ENCODE peak calls at places on chromosome 2, in four cellular contexts. One of them, this sample, is unnamed. For H3K4me1, the result is how much of the 10 kb centered on the place peaks cover.

GRCh38 chr2:159044804-159045286 is 76.4 kb downstream of the TANC1 start:
- DNase-seq in left ventricle myocardium inferior: no peak
- DNase-seq in A673: no peak
- DNase-seq in CD4-positive, alpha-beta memory T cell: no peak
- DNase-seq in this sample: peak

GRCh38 chr2:109020217-109020637 is 31.2 kb upstream of the EDAR start:
- DNase-seq in left ventricle myocardium inferior: no peak
- DNase-seq in A673: no peak
- DNase-seq in CD4-positive, alpha-beta memory T cell: peak
- DNase-seq in this sample: no peak

GRCh38 chr2:20065885-20066602 is 14.6 kb upstream of the LAPTM4A start:
- DNase-seq in left ventricle myocardium inferior: peak
- DNase-seq in A673: peak
- DNase-seq in CD4-positive, alpha-beta memory T cell: no peak
- DNase-seq in this sample: peak

GRCh38 chr2:164143183-164143930 is 407.5 kb upstream of the FIGN start:
- DNase-seq in left ventricle myocardium inferior: no peak
- DNase-seq in A673: no peak
- DNase-seq in CD4-positive, alpha-beta memory T cell: no peak
- DNase-seq in this sample: peak

GRCh38 chr2:85862426-85862825 is 26.4 kb downstream of the ST3GAL5 start:
- DNase-seq in left ventricle myocardium inferior: no peak
- DNase-seq in A673: peak
- DNase-seq in CD4-positive, alpha-beta memory T cell: peak
- DNase-seq in this sample: no peak

GRCh38 chr2:229170907-229171306 is 100.2 kb downstream of the PID1 start:
- DNase-seq in left ventricle myocardium inferior: no peak
- DNase-seq in A673: no peak
- DNase-seq in CD4-positive, alpha-beta memory T cell: no peak
- DNase-seq in this sample: no peak

GRCh38 chr2:18399601-18400000 is 160.9 kb downstream of the RDH14 start:
- DNase-seq in left ventricle myocardium inferior: no peak
- DNase-seq in A673: no peak
- DNase-seq in CD4-positive, alpha-beta memory T cell: no peak
- DNase-seq in this sample: no peak

GRCh38 chr2:41540268-41540963 is 507.4 kb upstream of the PKDCC start:
- DNase-seq in left ventricle myocardium inferior: no peak
- DNase-seq in A673: no peak
- DNase-seq in CD4-positive, alpha-beta memory T cell: no peak
- DNase-seq in this sample: no peak

GRCh38 chr2:46697830-46698323 is 217.7 kb downstream of the MCFD2 start:
- DNase-seq in left ventricle myocardium inferior: no peak
- DNase-seq in A673: no peak
- DNase-seq in CD4-positive, alpha-beta memory T cell: no peak
- DNase-seq in this sample: no peak

GRCh38 chr2:3154146-3154545 is 223.5 kb downstream of the EIPR1 start:
- DNase-seq in left ventricle myocardium inferior: no peak
- DNase-seq in A673: no peak
- DNase-seq in CD4-positive, alpha-beta memory T cell: no peak
- DNase-seq in this sample: no peak

GRCh38 chr2:224075588-224075987 is 36.5 kb upstream of the SERPINE2 start:
- DNase-seq in left ventricle myocardium inferior: no peak
- DNase-seq in A673: no peak
- DNase-seq in CD4-positive, alpha-beta memory T cell: no peak
- DNase-seq in this sample: no peak

GRCh38 chr2:85666937-85667336 is 1.1 kb downstream of the SFTPB start:
- DNase-seq in left ventricle myocardium inferior: no peak
- DNase-seq in A673: no peak
- DNase-seq in CD4-positive, alpha-beta memory T cell: no peak
- DNase-seq in this sample: no peak

DNA sequence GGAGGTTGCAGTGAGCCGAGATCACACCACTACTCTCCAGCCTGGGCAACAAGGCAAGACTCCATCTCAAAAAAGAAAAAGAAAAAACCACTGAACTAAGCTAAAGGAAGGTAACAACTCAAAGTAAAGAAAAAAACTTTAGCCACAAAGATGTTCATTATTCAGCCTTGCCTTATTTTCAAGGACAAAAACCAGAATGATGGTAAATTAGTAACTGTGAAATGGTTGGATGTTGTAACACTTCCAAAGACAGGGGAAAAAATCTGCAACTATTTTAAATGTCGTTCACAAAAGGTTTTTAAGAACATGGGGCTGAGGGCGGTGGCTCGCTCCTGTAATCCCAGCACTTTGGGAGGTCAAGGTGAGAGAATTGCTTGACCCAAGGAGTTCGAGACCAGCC is 10.1 kb downstream of the ADAM17 start:
- DNase-seq in left ventricle myocardium inferior: no peak
- DNase-seq in A673: no peak
- DNase-seq in CD4-positive, alpha-beta memory T cell: no peak
- DNase-seq in this sample: no peak
- H3K4me1 ChIP-seq in left ventricle myocardium inferior: half or more
- H3K4me1 ChIP-seq in A673: under half
- H3K4me1 ChIP-seq in CD4-positive, alpha-beta memory T cell: half or more
- H3K4me1 ChIP-seq in this sample: under half

DNA sequence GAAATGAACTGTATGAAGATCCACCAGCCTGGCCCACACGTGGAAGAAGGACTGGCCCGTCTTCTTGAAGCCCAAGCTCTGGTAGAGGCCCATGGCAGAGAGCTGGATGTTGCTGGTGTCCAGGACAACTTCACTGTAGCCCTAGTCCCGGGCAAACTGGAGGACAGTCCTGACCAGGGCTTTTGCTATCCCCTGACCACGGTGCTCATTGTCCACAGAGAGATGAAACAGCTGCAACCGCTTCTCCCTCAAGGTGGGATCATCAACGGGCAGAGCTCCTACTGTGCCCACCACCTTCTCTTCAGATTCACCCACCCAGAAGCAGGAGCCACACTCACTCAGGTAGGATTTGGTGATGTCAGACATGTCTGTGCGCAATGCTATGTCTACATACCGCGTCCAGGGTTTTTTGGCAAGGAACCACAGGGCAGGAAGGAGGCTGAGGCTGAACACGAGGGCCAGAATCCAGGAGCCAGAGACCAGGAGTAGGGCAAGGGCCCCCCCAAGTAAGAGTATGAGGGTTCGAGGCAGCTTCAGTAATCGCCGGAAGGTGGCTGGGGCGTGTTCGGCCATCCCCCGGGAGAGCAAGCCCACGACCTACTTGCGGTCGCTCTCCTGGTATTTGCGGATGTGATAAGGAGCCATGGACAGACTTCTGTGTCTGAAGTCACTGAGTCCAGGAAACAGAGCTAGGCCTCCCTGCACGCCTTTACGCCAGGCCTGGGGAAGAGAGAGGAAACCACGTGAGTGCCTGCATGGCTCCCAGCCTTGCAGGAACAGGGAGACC is 36.3 kb downstream of the TPRKB start:
- DNase-seq in left ventricle myocardium inferior: no peak
- DNase-seq in A673: no peak
- DNase-seq in CD4-positive, alpha-beta memory T cell: no peak
- DNase-seq in this sample: no peak
- H3K27ac ChIP-seq in left ventricle myocardium inferior: peak
- H3K27ac ChIP-seq in A673: no peak
- H3K27ac ChIP-seq in CD4-positive, alpha-beta memory T cell: no peak
- H3K27ac ChIP-seq in this sample: peak

DNA sequence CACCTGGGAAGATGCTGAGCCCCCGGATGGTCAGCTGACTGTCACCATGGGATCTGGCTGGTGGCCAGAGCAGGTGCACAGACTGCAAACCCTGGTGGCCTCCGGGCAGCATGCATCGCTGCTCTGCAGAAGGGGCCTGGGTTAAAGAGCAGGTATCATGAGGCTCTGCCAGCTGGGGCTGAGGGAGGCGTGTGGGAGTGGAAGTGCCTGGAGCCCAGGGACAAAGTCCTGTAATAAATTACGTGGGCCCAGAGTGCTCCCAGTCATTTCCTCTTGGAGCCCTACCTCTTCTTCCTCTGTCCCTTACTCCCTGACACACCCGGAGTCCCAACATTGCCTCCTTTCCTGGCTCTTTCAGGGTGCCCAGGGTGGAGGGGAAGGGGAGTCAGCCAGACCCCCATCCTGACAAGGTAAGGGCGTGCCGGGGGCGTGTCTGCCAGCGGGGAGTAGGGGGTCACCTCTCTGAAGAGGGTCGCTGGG is at the start of gene MYO7B:
- DNase-seq in left ventricle myocardium inferior: no peak
- DNase-seq in A673: no peak
- DNase-seq in CD4-positive, alpha-beta memory T cell: no peak
- DNase-seq in this sample: no peak
- H3K4me3 ChIP-seq in left ventricle myocardium inferior: no peak
- H3K4me3 ChIP-seq in A673: no peak
- H3K4me3 ChIP-seq in CD4-positive, alpha-beta memory T cell: no peak
- H3K4me3 ChIP-seq in this sample: no peak

DNA sequence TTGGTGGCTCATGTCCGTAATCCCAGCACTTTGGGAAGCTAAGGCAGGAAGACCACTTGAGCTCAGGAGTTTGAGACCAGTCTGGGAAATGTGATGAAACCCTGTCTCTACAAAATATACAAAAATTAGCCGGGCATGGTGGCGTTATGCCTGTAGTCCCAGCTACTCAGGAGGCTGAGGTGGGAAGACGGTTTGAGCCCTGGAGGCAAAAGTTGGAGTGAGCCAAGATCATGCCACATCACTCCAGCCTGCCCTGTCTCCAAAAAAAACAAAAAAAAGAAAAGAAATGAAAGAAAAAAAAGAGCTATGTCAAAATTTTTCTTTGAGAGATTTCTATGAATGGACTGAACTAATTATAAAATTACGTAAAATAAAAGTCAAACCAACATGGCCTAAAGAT is 34.7 kb downstream of the ROCK2 start:
- DNase-seq in left ventricle myocardium inferior: no peak
- DNase-seq in A673: no peak
- DNase-seq in CD4-positive, alpha-beta memory T cell: no peak
- DNase-seq in this sample: no peak
- H3K4me1 ChIP-seq in left ventricle myocardium inferior: half or more
- H3K4me1 ChIP-seq in A673: under half
- H3K4me1 ChIP-seq in CD4-positive, alpha-beta memory T cell: under half
- H3K4me1 ChIP-seq in this sample: under half

DNA sequence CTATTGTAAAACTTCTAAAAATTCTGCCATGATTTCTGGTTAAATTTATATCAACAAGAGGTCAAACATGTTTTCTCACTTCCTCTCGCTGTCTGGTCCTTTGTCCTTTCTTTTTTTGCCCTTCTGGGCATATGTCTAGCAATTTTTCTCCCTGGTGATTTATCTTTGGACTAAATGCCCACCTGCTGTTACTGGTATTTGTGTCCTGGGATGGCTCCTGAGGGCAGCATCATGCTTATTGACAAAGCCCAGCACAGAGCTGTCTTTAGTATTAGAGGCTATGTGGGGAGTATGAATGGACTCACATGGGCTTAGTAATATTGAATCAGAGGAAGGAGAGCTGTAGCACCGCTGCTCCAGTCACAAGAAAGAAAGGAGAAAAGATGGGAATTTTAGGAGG is 63.2 kb downstream of the LHCGR start:
- DNase-seq in left ventricle myocardium inferior: no peak
- DNase-seq in A673: no peak
- DNase-seq in CD4-positive, alpha-beta memory T cell: no peak
- DNase-seq in this sample: no peak
- H3K27ac ChIP-seq in left ventricle myocardium inferior: no peak
- H3K27ac ChIP-seq in A673: no peak
- H3K27ac ChIP-seq in CD4-positive, alpha-beta memory T cell: no peak
- H3K27ac ChIP-seq in this sample: no peak